ENCODE peak calls at places on chromosomes 12 and 14, in four cellular contexts. R, Y, F and H are unnamed samples. For H3K36me3, the result is how much of the 10 kb centered on the place peaks cover.

GRCh38 chr12:111424793-111425251 is 19.1 kb downstream of the SH2B3 start:
- DNase-seq in R (no peak), Y (peak), F (no peak), H (no peak)

GRCh38 chr12:66813137-66813867 is 134.4 kb upstream of the GRIP1 start:
- DNase-seq in R (no peak), Y (no peak), F (no peak), H (no peak)

GRCh38 chr12:3197131-3197818 is 120.1 kb downstream of the TSPAN9 start:
- DNase-seq in R (no peak), Y (no peak), F (no peak), H (no peak)

GRCh38 chr12:131005161-131006035 is 51.7 kb downstream of the ADGRD1 start:
- DNase-seq in R (no peak), Y (no peak), F (no peak), H (no peak)

GRCh38 chr12:109804820-109805761 is 28.1 kb downstream of the TRPV4 start:
- DNase-seq in R (peak), Y (peak), F (peak), H (peak)

GRCh38 chr14:89370781-89371180 is 46.3 kb downstream of the FOXN3 start:
- DNase-seq in R (no peak), Y (no peak), F (no peak), H (no peak)

GRCh38 chr12:112514926-112515642 is 96.3 kb downstream of the PTPN11 start:
- DNase-seq in R (no peak), Y (no peak), F (no peak), H (no peak)

GRCh38 chr12:52229836-52230343 is 3.2 kb upstream of the KRT7 start:
- DNase-seq in R (no peak), Y (no peak), F (no peak), H (no peak)

GRCh38 chr12:117111386-117112267 is 12.4 kb upstream of the TESC start:
- DNase-seq in R (no peak), Y (peak), F (no peak), H (no peak)

GRCh38 chr14:30708157-30708556 is 86.0 kb downstream of the SCFD1 start:
- DNase-seq in R (no peak), Y (peak), F (no peak), H (no peak)

GRCh38 chr14:92475451-92476187 is 38.0 kb upstream of the RIN3 start:
- DNase-seq in R (peak), Y (no peak), F (no peak), H (no peak)

GRCh38 chr14:81435578-81436295 is 35.6 kb upstream of the STON2 start:
- DNase-seq in R (peak), Y (peak), F (no peak), H (peak)

GRCh38 chr12:45834809-45835208 is 105.3 kb downstream of the ARID2 start:
- DNase-seq in R (no peak), Y (no peak), F (no peak), H (no peak)

GRCh38 chr12:5784626-5785130 is 160.4 kb downstream of the ANO2 start:
- DNase-seq in R (no peak), Y (no peak), F (no peak), H (no peak)

GRCh38 chr14:101783260-101784016 is 21.9 kb downstream of the PPP2R5C start:
- DNase-seq in R (no peak), Y (peak), F (no peak), H (no peak)
- TF ChIP-seq CTCF in R (no peak), Y (no peak), F (no peak), H (no peak)

DNA sequence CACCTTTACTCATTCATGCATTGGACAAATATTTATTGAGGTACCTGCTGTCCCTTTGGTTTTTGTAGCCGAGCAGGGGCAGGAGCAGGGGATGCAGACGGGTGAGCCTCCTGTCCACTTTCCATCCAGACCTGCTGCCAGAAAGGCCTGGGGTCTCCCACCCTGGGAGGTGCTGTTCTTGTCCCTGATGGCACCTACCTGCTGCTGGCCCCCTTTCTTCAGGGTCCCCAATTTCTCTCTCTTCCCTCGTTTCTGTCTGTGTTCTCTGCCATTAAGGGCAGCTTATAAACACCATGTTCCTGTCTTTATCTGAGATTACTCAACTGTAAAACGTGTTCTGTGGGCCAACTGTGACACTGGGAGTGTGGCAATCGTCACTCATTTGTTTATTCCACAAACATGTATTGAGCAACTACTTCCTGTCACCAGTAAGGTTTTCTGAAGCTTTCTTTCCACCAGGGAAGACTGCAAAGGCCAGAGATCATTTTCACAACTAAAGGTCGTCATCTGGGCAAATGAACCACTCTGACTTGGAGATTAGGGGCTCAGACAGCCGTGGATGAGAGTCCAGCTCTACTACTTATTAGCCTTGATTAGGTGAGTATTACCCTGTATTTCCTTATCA is at the start of gene HAL:
- DNase-seq in R (no peak), Y (no peak), F (no peak), H (no peak)
- H3K36me3 ChIP-seq in R (under half), Y (under half), F (under half), H (under half)

GRCh38 chr12:54030889-54031860 is 1.7 kb upstream of the HOXC5 start:
- DNase-seq in R (peak), Y (peak), F (no peak), H (no peak)

GRCh38 chr12:54032220-54032619 is 630 bp upstream of the HOXC5 start:
- DNase-seq in R (no peak), Y (no peak), F (no peak), H (no peak)

GRCh38 chr12:54033980-54034783 is 1.3 kb downstream of the HOXC5 start:
- DNase-seq in R (peak), Y (peak), F (no peak), H (no peak)

GRCh38 chr12:54033106-54033979 is 493 bp downstream of the HOXC5 start:
- DNase-seq in R (peak), Y (peak), F (no peak), H (no peak)

GRCh38 chr12:54032627-54033100 is at the start of gene HOXC5:
- DNase-seq in R (peak), Y (peak), F (peak), H (no peak)
- H3K4me3 ChIP-seq in R (peak), Y (peak), F (peak), H (peak)

GRCh38 chr14:21993837-21994236 is 320.2 kb upstream of the OR4E1 start:
- DNase-seq in R (no peak), Y (no peak), F (no peak), H (no peak)

GRCh38 chr14:21993070-21993469 is 319.5 kb upstream of the OR4E1 start:
- DNase-seq in R (no peak), Y (no peak), F (no peak), H (no peak)

GRCh38 chr14:21995332-21995731 is 321.7 kb upstream of the OR4E1 start:
- DNase-seq in R (no peak), Y (no peak), F (no peak), H (no peak)

GRCh38 chr14:21999400-21999799 is 325.8 kb upstream of the OR4E1 start:
- DNase-seq in R (no peak), Y (no peak), F (no peak), H (no peak)

GRCh38 chr14:21997300-21997699 is 323.7 kb upstream of the OR4E1 start:
- DNase-seq in R (no peak), Y (peak), F (no peak), H (no peak)
- TF ChIP-seq CTCF in R (no peak), Y (peak), F (peak), H (no peak)

DNA sequence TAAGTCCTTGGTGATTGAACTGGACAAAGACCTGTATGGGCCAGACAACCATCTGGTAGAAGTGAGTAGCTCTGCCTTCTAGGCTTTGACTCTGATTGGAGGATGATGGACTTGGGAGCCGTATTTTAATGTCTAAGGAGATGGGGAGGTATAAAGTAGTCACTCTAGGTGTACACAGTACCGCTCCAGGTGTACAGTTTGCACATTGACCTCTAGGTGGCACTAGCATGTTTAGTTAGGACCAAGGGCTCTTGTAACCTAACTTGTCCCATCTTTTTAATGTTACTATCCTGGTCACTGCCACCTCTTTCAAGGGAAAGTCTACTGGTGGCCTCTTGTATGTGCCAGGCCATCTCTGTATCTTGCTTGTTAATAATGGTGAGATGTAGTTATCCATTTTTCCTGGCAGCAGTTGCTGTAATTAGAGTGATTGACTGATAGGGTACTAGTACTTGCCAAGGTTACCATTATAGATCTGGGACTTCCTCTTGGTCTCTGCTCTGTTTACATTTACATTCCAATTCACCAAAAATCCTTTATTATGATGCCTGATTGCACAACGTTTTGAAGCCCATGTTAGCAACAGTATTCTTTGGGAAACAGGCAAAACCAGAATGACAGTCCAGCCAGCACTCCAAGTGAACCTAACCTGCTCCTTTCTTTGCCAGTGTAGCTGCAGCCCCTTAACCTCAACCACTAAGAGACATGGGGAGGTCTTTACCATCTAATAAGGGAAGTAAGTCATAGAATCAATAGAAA is 3.6 kb downstream of the SMARCD1 start:
- DNase-seq in R (no peak), Y (peak), F (peak), H (no peak)
- H3K36me3 ChIP-seq in R (under half), Y (half or more), F (under half), H (under half)

DNA sequence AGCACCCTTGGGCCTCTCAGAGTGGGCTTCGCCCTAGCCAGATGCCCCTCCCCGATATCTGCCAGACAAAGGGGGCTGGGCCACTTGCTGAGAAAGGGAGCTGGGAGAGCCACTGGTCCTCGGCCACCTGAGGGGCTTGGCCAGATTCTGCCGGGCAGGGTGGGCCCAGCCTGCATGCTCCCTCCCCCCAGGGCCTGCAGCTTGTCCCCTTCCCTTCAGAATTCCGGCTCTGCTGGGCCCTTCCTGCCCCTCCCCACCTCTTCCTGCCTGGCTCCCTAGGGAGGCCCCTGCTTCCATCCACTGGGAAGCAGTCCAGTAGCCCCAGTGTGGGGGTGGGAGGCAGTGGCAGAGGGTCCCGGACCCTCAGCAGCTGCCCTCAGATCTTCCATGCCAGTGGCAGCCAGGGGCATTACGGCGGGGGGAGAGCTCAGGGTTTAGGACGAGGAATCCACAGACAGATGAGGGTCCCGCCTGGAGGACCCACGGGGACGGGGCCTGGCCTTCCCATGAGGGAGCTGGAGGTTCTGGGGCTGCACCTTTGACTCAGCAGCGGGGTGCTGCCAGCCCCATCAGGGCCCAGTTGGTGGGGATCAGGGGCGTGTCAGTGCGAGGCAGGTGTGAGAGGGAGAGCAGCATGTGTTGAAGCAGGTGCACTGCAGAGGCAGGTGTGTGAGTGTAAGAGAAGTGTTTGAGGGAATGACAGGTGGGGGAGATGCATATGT is 2.5 kb downstream of the CRIP2 start:
- DNase-seq in R (no peak), Y (no peak), F (no peak), H (no peak)
- H3K4me3 ChIP-seq in R (peak), Y (no peak), F (no peak), H (no peak)

GRCh38 chr12:21987786-21988185 is 46.6 kb upstream of the ABCC9 start:
- DNase-seq in R (no peak), Y (no peak), F (no peak), H (no peak)

GRCh38 chr12:21992823-21993222 is 51.6 kb upstream of the ABCC9 start:
- DNase-seq in R (no peak), Y (no peak), F (no peak), H (no peak)

GRCh38 chr12:21988619-21989018 is 47.4 kb upstream of the ABCC9 start:
- DNase-seq in R (no peak), Y (no peak), F (no peak), H (no peak)

GRCh38 chr12:21991526-21991925 is 50.3 kb upstream of the ABCC9 start:
- DNase-seq in R (no peak), Y (no peak), F (no peak), H (no peak)

DNA sequence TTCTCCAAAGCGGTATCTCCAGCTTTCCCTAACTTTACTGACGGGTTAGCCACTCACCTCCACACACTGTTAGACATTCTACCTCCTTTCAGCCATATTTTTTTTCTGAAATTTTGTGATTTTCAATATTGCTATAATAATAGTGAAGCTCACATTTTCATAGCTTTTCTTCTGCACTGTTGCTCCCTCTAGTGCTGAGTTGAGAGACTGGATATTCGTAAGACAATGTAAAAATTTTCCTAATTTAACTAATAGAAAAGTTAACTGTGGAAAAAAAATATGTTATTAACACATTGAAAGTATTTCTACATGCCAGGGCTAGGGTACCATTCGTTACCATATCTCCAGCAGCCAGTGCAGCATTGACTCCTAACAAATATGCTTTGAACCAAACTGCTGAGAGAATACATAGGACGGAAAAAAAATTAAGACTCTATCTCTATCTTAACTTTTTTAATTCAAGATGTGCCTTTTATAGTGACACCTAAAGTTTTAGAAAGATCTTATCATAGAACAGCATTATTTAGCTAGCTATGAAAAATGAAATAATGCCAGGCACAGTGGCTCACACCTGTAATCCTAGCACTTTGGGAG is 48.7 kb upstream of the ABCC9 start:
- DNase-seq in R (no peak), Y (peak), F (no peak), H (no peak)
- TF ChIP-seq CTCF in R (peak), Y (peak), F (peak), H (peak)

DNA sequence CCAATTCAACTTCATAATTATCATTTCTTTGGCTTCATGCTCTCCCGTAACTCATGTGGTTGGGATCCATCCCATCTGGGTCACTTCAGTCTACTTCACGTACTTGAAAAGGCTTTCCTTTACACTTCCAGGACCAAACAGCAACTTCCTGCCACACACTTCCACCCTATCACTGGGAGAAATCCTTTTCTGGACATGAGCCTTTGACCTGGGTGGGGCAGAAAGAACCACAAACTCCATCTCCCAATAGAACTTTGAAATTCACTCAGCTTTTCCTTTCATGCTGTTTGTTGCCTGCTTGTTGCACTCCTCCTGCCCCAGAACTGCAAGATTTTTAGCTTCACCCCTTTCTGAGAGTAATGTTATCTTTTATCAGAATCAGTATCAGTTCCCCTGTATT is 18.4 kb upstream of the GALNT16 start:
- DNase-seq in R (no peak), Y (no peak), F (no peak), H (no peak)
- H3K36me3 ChIP-seq in R (under half), Y (under half), F (under half), H (under half)

DNA sequence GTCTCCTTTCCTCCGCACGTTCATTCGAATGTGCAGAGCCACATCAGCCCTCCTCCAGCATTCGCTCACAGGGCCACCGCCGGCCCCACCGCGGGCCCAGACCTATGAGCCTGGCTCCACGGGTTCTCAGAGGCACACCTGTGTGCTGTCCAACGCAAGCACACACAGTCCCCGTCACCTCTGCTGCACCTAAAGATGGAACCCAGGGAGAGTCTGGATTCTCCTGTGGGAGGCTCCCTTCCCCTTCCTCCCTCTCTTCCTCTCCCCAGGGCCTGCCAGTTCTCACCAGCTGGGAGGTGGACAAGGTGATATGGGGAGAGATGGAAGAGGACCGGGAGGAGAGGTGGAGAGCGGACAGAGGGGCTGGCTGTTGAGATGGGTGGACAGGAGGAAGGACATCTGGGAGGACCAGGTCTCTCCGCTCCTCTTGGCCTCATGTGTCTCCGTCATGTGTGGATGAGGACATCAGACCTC is 4.9 kb upstream of the AQP6 start:
- DNase-seq in R (no peak), Y (peak), F (no peak), H (no peak)
- H3K4me3 ChIP-seq in R (peak), Y (peak), F (peak), H (no peak)

GRCh38 chr14:95698287-95698686 is 12.1 kb downstream of the TCL1B start:
- DNase-seq in R (no peak), Y (no peak), F (no peak), H (no peak)

GRCh38 chr14:95697764-95698163 is 11.5 kb downstream of the TCL1B start:
- DNase-seq in R (no peak), Y (no peak), F (no peak), H (no peak)

GRCh38 chr14:95695913-95696312 is 9.7 kb downstream of the TCL1B start:
- DNase-seq in R (no peak), Y (no peak), F (no peak), H (no peak)

GRCh38 chr14:95695051-95695450 is 8.8 kb downstream of the TCL1B start:
- DNase-seq in R (no peak), Y (no peak), F (no peak), H (no peak)

DNA sequence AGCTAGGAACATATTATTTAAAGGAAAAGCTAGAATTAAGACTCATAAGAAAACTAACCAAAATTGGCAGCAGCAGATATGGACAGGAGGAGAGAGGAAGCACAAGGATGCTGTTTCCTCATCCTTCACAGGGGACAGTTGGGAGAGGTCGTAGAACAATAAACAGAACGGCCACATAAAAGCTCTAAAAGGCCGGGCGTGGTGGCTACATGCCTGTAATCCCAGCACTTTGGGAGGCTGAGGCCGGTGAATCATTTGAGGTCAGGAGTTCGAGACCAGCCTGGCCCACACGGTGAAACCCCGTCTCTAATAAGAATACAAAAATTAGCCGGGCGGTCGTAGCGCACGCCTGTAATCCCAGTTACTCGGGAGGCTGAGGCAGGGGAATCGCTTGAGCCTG is 10.5 kb downstream of the TCL1B start:
- DNase-seq in R (no peak), Y (no peak), F (no peak), H (no peak)
- TF ChIP-seq CTCF in R (no peak), Y (no peak), F (no peak), H (no peak)